ENCODE peak calls at places on chromosomes 13 and 19, in nine cellular contexts. T is activated T-cell treated with anti-CD3 and anti-CD28 coated beads for 1 hour; M is fibroblast of mammary gland; V is NCI-H1105; N is MCF 10A; U is activated B cell treated with CpG ODN at 0.5 μM for 24 hours; X is effector CD4-positive, alpha-beta T cell; R is D721Med; W is BE2C. L is an unnamed sample.

GRCh38 chr13:33740134-33740538 is 77.8 kb upstream of the RFC3 start:
- DNase-seq in W (no peak), X (no peak), U (no peak), N (peak), R (no peak), T (no peak), M (peak), V (no peak), L (no peak)

GRCh38 chr19:40685016-40685526 is 5.4 kb downstream of the NUMBL start:
- DNase-seq in U (no peak), T (no peak), X (no peak), N (no peak), M (no peak), R (no peak), V (no peak), W (no peak), L (no peak)

GRCh38 chr13:99062593-99062992 is 84.7 kb upstream of the DOCK9 start:
- DNase-seq in N (peak), U (no peak), V (peak), X (no peak), W (no peak), R (no peak), M (no peak), T (no peak), L (peak)

GRCh38 chr13:60226507-60226906 is 62.8 kb upstream of the DIAPH3 start:
- DNase-seq in X (no peak), V (no peak), U (no peak), T (no peak), N (peak), M (peak), W (peak), R (peak), L (peak)

GRCh38 chr13:40796649-40797048 is 7.2 kb downstream of the SLC25A15 start:
- DNase-seq in M (no peak), X (no peak), R (no peak), U (no peak), T (no peak), W (no peak), N (no peak), V (no peak), L (no peak)

GRCh38 chr19:10987621-10988297 is 26.9 kb downstream of the SMARCA4 start:
- DNase-seq in R (no peak), U (no peak), T (no peak), X (no peak), M (no peak), V (no peak), W (no peak), N (no peak), L (no peak)

GRCh38 chr13:26062853-26063444 is 11.1 kb upstream of the SHISA2 start:
- DNase-seq in T (no peak), U (no peak), X (peak), V (no peak), N (peak), M (peak), W (peak), R (no peak), L (peak)

GRCh38 chr19:38665950-38666661 is 18.7 kb downstream of the ACTN4 start:
- DNase-seq in V (no peak), X (no peak), U (no peak), W (no peak), N (peak), T (no peak), R (no peak), M (no peak), L (no peak)

GRCh38 chr13:78067290-78067689 is 148.7 kb upstream of the EDNRB start:
- DNase-seq in R (no peak), T (no peak), X (no peak), U (no peak), V (no peak), M (no peak), W (no peak), N (no peak), L (no peak)

GRCh38 chr13:32023096-32023495 is 8.5 kb upstream of the FRY start:
- DNase-seq in T (no peak), U (no peak), W (no peak), V (no peak), M (no peak), N (no peak), R (no peak), X (no peak), L (no peak)

GRCh38 chr19:51002101-51002532 is 713 bp upstream of the KLK8 start:
- DNase-seq in N (no peak), W (no peak), R (no peak), T (no peak), V (no peak), X (no peak), M (no peak), U (no peak), L (no peak)

GRCh38 chr13:40442191-40442590 is 224.2 kb downstream of the FOXO1 start:
- DNase-seq in R (no peak), W (no peak), T (no peak), U (no peak), X (no peak), V (no peak), M (no peak), N (no peak), L (peak)

GRCh38 chr19:32418155-32418554 is 12.6 kb downstream of the DPY19L3 start:
- DNase-seq in U (no peak), M (no peak), N (no peak), T (no peak), V (no peak), R (no peak), W (no peak), X (no peak), L (no peak)

GRCh38 chr13:20465218-20465879 is 60.3 kb downstream of the CRYL1 start:
- DNase-seq in R (no peak), X (no peak), T (no peak), M (no peak), W (no peak), N (peak), U (no peak), V (no peak), L (no peak)

GRCh38 chr13:43316997-43317396 is 293.6 kb downstream of the DNAJC15 start:
- DNase-seq in R (no peak), W (peak), V (peak), T (no peak), M (peak), X (no peak), U (no peak), N (peak), L (peak)

GRCh38 chr19:54302252-54302651 is 10.7 kb downstream of the LILRA5 start:
- DNase-seq in U (no peak), X (no peak), T (no peak), R (no peak), M (no peak), N (no peak), V (no peak), W (no peak), L (no peak)

GRCh38 chr19:2274185-2274711 is 7.7 kb downstream of the PEAK3 start:
- DNase-seq in V (no peak), X (no peak), R (no peak), W (no peak), T (no peak), N (no peak), U (no peak), M (no peak), L (no peak)

GRCh38 chr19:6481541-6482342 is at the start of gene DENND1C:
- DNase-seq in U (peak), V (no peak), M (no peak), T (peak), X (peak), W (peak), R (no peak), N (peak), L (no peak)

GRCh38 chr13:50006426-50007135 is 8.7 kb upstream of the KCNRG start:
- DNase-seq in T (no peak), U (no peak), W (no peak), R (no peak), M (peak), X (no peak), N (peak), V (no peak), L (no peak)

GRCh38 chr19:21586341-21587116 is 81.1 kb downstream of the ZNF429 start:
- DNase-seq in T (peak), N (no peak), M (no peak), V (no peak), W (no peak), X (no peak), U (no peak), R (no peak), L (no peak)

GRCh38 chr13:84192125-84192524 is 309.9 kb upstream of the SLITRK1 start:
- DNase-seq in W (no peak), N (peak), U (no peak), V (no peak), R (no peak), M (peak), X (no peak), T (no peak), L (peak)

GRCh38 chr19:49331616-49332055 is 3.6 kb upstream of the CD37 start:
- DNase-seq in U (no peak), X (peak), M (peak), R (no peak), W (peak), N (peak), V (no peak), T (no peak), L (peak)

GRCh38 chr19:54481326-54481930 is 8.3 kb upstream of the CDC42EP5 start:
- DNase-seq in N (peak), U (no peak), V (peak), W (peak), M (peak), T (no peak), X (peak), R (no peak), L (peak)

GRCh38 chr19:10517760-10518443 is 655 bp upstream of the S1PR5 start:
- DNase-seq in M (no peak), U (peak), N (no peak), W (peak), R (peak), V (peak), X (no peak), T (no peak), L (peak)